ENCODE peak calls at places on chromosomes 12 and 14, in five cellular contexts. B, W, Q, V and O are unnamed samples.

GRCh38 chr14:52112336-52113018 is 43.6 kb upstream of the NID2 start:
- DNase-seq in V (no peak), W (peak), Q (no peak), B (no peak), O (no peak)

GRCh38 chr14:105659935-105660527 is 133.6 kb downstream of the TMEM121 start:
- DNase-seq in B (no peak), V (no peak), Q (no peak), W (no peak), O (no peak)

GRCh38 chr12:56084958-56085543 is 5.1 kb downstream of the ERBB3 start:
- DNase-seq in B (no peak), Q (no peak), V (no peak), W (no peak), O (no peak)

GRCh38 chr12:123938679-123939480 is 33.8 kb downstream of the CCDC92 start:
- DNase-seq in Q (no peak), V (no peak), B (no peak), W (no peak), O (no peak)

GRCh38 chr12:130337476-130338303 is at the start of gene PIWIL1:
- DNase-seq in W (no peak), Q (no peak), V (no peak), B (no peak), O (no peak)

GRCh38 chr12:39990122-39991101 is 115.5 kb downstream of the SLC2A13 start:
- DNase-seq in B (no peak), Q (no peak), V (peak), W (peak), O (peak)

GRCh38 chr12:124548854-124549378 is 18.5 kb downstream of the NCOR2 start:
- DNase-seq in W (peak), Q (no peak), B (no peak), V (no peak), O (peak)

GRCh38 chr12:47704719-47705118 is 1.1 kb downstream of the RPAP3 start:
- DNase-seq in B (no peak), W (no peak), Q (no peak), V (no peak), O (no peak)

GRCh38 chr12:49331360-49332222 is 5.4 kb downstream of the C1QL4 start:
- DNase-seq in Q (peak), W (peak), B (no peak), V (no peak), O (peak)

GRCh38 chr12:81079280-81080076 is 1.6 kb downstream of the ACSS3 start:
- DNase-seq in V (no peak), Q (no peak), W (no peak), B (no peak), O (no peak)

GRCh38 chr14:53953002-53953827 is 3.4 kb downstream of the BMP4 start:
- DNase-seq in W (peak), Q (no peak), V (peak), B (no peak), O (peak)

GRCh38 chr12:122499991-122500684 is 594 bp downstream of the ZCCHC8 start:
- DNase-seq in B (no peak), W (peak), V (peak), Q (no peak), O (peak)

GRCh38 chr12:27280412-27280811 is 36.3 kb downstream of the STK38L start:
- DNase-seq in V (no peak), Q (no peak), W (no peak), B (no peak), O (no peak)

GRCh38 chr14:95033851-95034622 is 123.3 kb downstream of the DICER1 start:
- DNase-seq in W (no peak), Q (no peak), B (no peak), V (no peak), O (no peak)

GRCh38 chr14:76968621-76969063 is 59.9 kb downstream of the IRF2BPL start:
- DNase-seq in B (no peak), V (no peak), W (no peak), Q (no peak), O (no peak)

GRCh38 chr14:93150227-93151206 is 34.2 kb downstream of the MOAP1 start:
- DNase-seq in W (no peak), Q (no peak), V (no peak), B (no peak), O (no peak)

GRCh38 chr12:14901228-14901562 is 15.5 kb upstream of the MGP start:
- DNase-seq in V (no peak), B (peak), Q (no peak), W (no peak), O (no peak)

GRCh38 chr14:49860988-49861387 is 8.4 kb upstream of the NEMF start:
- DNase-seq in W (no peak), V (no peak), B (no peak), Q (no peak), O (no peak)

GRCh38 chr12:16153273-16153672 is 124.2 kb downstream of the SLC15A5 start:
- DNase-seq in B (no peak), Q (no peak), W (no peak), V (no peak), O (no peak)